ENCODE peak calls at places on chromosomes 12 and 14, in six cellular contexts. P is fibroblast of lung; N is CD8-positive, alpha-beta T cell; R is coronary artery; M is MM.1S; A is WERI-Rb-1. B is an unnamed sample.

GRCh38 chr14:54396183-54396492 is 669 bp upstream of the CDKN3 start:
- DNase-seq in P (no peak), N (no peak), R (no peak), M (no peak), A (no peak), B (no peak)

GRCh38 chr12:128737292-128737966 is 86.3 kb downstream of the SLC15A4 start:
- DNase-seq in P (no peak), N (no peak), R (no peak), M (no peak), A (no peak), B (no peak)

GRCh38 chr12:119171266-119171665 is 7.5 kb upstream of the HSPB8 start:
- DNase-seq in P (no peak), N (no peak), R (no peak), M (no peak), A (no peak), B (no peak)

GRCh38 chr12:57099062-57099714 is 10.3 kb downstream of the NAB2 start:
- DNase-seq in P (no peak), N (no peak), R (no peak), M (no peak), A (no peak), B (no peak)

GRCh38 chr14:104822821-104823615 is 22.1 kb downstream of the ZBTB42 start:
- DNase-seq in P (no peak), N (no peak), R (no peak), M (no peak), A (no peak), B (no peak)

GRCh38 chr14:53180272-53181221 is 27.4 kb upstream of the DDHD1 start:
- DNase-seq in P (peak), N (no peak), R (no peak), M (no peak), A (peak), B (no peak)

GRCh38 chr12:66232258-66232657 is 43.2 kb downstream of the IRAK3 start:
- DNase-seq in P (no peak), N (no peak), R (no peak), M (peak), A (no peak), B (no peak)

GRCh38 chr12:117402363-117402762 is 40.9 kb upstream of the NOS1 start:
- DNase-seq in P (no peak), N (no peak), R (peak), M (no peak), A (no peak), B (no peak)

GRCh38 chr12:790608-791007 is 38.2 kb downstream of the WNK1 start:
- DNase-seq in P (no peak), N (no peak), R (no peak), M (no peak), A (no peak), B (no peak)

GRCh38 chr12:54005853-54006699 is 2.7 kb upstream of the HOXC8 start:
- DNase-seq in P (peak), N (peak), R (peak), M (peak), A (peak), B (peak)

GRCh38 chr12:75452675-75453330 is 27.8 kb upstream of the GLIPR1 start:
- DNase-seq in P (peak), N (no peak), R (no peak), M (no peak), A (no peak), B (no peak)

GRCh38 chr14:104184911-104185499 is 46.6 kb downstream of the KIF26A start:
- DNase-seq in P (no peak), N (no peak), R (no peak), M (no peak), A (no peak), B (no peak)

GRCh38 chr12:54680374-54680773 is 32.2 kb upstream of the DCD start:
- DNase-seq in P (no peak), N (no peak), R (no peak), M (peak), A (peak), B (no peak)

GRCh38 chr14:103697601-103698379 is 17.5 kb downstream of the XRCC3 start:
- DNase-seq in P (no peak), N (no peak), R (no peak), M (no peak), A (no peak), B (no peak)

GRCh38 chr12:50186667-50187066 is 19.5 kb upstream of the CERS5 start:
- DNase-seq in P (no peak), N (no peak), R (no peak), M (no peak), A (no peak), B (no peak)

GRCh38 chr12:17134315-17134714 is 528.4 kb upstream of the LMO3 start:
- DNase-seq in P (no peak), N (no peak), R (no peak), M (no peak), A (no peak), B (no peak)

GRCh38 chr12:9750276-9751203 is 10.2 kb downstream of the CD69 start:
- DNase-seq in P (peak), N (peak), R (no peak), M (peak), A (peak), B (no peak)

DNA sequence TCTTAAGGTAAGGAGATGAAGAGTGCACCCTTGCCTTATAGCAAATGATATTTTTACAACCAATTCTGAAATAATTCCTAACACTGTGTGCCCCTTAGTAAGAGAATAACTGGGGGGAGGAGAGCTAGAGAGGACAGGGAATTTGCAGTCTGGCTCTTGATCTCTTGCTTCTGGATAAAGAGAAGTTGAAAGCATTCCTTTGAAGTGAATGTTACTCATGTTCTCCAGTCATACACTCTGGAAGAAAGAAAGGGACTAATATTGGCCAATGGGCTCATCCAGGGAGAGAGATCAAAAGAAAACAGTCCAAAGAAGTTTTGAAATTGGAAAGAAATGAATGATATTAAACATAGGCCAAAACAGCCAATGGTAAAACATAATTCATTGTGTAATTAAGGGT is 25.3 kb downstream of the C12orf75 start:
- DNase-seq in P (peak), N (no peak), R (no peak), M (no peak), A (no peak), B (no peak)
- H3K27ac ChIP-seq in P (no peak), N (no peak), R (no peak), M (no peak), A (no peak), B (peak)

GRCh38 chr14:78566859-78567172 is 396.6 kb downstream of the NRXN3 start:
- DNase-seq in P (no peak), N (no peak), R (no peak), M (no peak), A (no peak), B (no peak)
- TF ChIP-seq CTCF in P (no peak), N (no peak), R (no peak), M (no peak), A (no peak), B (no peak)

GRCh38 chr12:79885956-79886490 is 48.9 kb downstream of the PPP1R12A start:
- DNase-seq in P (no peak), N (no peak), R (no peak), M (no peak), A (no peak), B (no peak)

GRCh38 chr12:79891506-79892162 is 43.3 kb downstream of the PPP1R12A start:
- DNase-seq in P (no peak), N (no peak), R (no peak), M (no peak), A (no peak), B (no peak)

GRCh38 chr12:79886917-79887519 is 47.9 kb downstream of the PPP1R12A start:
- DNase-seq in P (peak), N (no peak), R (no peak), M (peak), A (no peak), B (no peak)

GRCh38 chr12:79884401-79885006 is 50.4 kb downstream of the PPP1R12A start:
- DNase-seq in P (peak), N (no peak), R (no peak), M (no peak), A (no peak), B (no peak)

GRCh38 chr12:79887912-79888311 is 47.0 kb downstream of the PPP1R12A start:
- DNase-seq in P (no peak), N (no peak), R (no peak), M (no peak), A (no peak), B (no peak)
- H3K27ac ChIP-seq in P (no peak), N (no peak), R (no peak), M (no peak), A (no peak), B (peak)

DNA sequence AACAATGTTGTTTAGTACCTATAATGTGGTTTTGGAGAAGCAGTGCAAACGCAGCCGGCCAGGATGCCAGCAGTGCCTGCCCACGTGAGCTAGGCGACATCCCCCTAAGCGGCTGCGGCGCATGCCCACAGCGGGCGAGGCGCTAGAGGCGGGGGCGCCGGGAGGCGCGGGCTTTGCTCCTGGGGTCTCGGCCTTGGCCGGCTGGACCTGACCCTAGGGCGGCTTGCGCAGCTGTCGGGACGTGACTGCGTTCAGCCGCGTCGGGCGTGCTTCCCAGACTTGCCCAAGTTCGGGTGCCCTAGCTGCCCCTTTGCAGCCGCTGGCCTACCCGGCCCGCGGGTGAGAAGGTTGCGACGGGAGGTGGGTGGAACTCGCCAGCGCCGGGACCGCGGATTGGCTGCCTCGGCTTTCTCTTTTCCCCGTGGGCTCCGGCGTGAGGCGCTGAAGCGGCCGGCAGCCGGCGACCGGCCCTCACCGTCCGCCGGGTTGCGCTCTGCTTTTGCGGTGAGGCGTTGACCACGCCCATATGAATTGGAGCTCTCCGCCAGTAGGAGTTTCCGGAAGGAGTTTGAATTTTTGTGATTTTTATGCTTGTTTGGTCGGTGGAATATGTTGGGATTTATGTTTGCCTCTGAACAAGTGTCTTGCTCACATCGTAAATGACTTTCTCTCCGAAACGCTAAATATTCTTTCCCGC is at the start of gene TMEM19:
- DNase-seq in P (peak), N (peak), R (peak), M (peak), A (peak), B (peak)
- TF ChIP-seq CTCF in P (peak), N (no peak), R (no peak), M (peak), A (peak), B (no peak)

GRCh38 chr12:60819794-60820193 is 1224.0 kb downstream of the SLC16A7 start:
- DNase-seq in P (no peak), N (no peak), R (no peak), M (no peak), A (no peak), B (no peak)
- H3K27ac ChIP-seq in P (no peak), N (no peak), R (no peak), M (no peak), A (no peak), B (no peak)

DNA sequence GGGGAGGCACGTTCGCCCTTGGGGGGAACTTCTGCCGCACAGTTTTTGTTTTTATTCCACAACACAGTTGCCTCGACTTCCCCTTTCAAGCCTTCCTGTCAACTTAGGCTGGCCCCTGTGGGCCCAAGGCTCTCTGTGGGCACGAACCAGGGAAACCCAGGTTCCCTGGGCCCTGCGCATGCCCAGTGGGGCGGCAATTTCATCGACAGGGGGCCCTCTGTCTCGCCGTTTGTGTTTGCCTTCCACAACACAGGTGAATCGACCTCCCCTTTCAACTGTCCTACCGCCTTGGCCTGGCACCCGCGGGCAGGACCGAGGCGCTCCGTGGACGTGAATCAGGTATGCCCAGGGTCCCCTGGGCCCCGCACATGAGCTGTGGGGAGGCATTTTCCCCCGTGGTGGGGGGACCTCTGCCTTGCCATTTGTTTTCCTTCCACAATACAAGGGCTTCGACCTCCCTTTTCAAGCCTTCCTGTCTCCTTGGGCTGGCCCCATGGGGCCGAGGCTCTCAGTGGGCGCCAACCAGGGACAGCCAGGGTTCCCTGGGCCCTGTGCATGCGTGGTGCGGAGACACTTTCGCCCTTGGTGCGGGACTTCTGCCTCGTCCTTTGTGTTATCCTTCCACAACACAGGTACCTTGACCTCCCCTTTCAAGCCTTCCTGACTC is 354.0 kb downstream of the ALG10 start:
- DNase-seq in P (no peak), N (no peak), R (no peak), M (no peak), A (no peak), B (no peak)
- TF ChIP-seq CTCF in P (no peak), N (no peak), R (no peak), M (no peak), A (no peak), B (no peak)

DNA sequence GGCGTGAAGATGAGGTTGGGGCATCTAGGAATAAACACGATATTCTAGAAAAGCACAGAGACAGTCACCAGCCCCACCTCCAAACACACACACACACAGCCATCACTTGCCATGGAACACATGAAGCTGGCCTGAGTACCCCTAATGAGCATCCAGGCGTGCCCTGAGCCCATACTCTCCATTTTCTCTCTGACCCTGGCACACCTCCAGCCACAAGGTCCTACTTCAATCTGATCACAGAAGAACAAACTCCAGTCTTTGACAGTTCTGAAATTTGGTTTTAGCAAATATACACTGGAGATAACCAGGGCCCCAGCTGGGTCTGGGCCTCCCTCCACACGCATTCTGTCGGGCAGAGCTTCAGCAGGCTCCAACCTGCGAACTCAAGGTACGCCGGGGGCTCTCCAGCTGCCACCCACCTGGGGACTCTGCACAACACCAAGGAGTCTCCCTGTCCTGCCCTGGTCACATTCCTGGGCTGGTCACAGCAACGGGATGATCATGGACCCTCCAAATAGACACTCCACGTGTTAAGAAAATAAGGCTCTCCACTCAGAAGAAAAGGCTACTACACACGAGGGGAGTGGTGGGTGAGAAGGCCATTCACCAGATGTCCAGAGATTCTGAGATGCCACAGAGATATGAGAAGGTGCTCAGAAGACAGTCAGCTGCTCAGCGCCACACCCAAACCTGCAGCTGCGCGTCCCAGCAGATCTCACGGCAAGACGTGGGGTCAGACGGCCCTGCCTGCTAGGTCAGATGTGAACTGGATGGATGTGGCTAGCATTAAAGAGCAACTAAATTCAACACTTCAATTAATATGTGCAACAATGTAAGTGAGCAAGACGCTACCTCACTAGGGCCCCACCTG is 57.0 kb upstream of the PNMA1 start:
- DNase-seq in P (no peak), N (no peak), R (no peak), M (peak), A (no peak), B (no peak)
- H3K27ac ChIP-seq in P (no peak), N (peak), R (peak), M (peak), A (peak), B (peak)